ENCODE peak calls at places on chromosome 13, in five cellular contexts. Y is head of caudate nucleus, B is amniotic stem cell, A is mucosa of descending colon, L is H9. T is an unnamed sample.

GRCh38 chr13:32984857-32985626 is 31.2 kb upstream of the KL start:
- DNase-seq in Y (no peak), B (no peak), A (no peak), L (no peak), T (no peak)

GRCh38 chr13:22110368-22110767 is 439.5 kb downstream of the FGF9 start:
- DNase-seq in Y (no peak), B (no peak), A (no peak), L (no peak), T (no peak)

GRCh38 chr13:101343128-101343787 is 73.0 kb downstream of the NALCN start:
- DNase-seq in Y (no peak), B (no peak), A (no peak), L (no peak), T (no peak)

GRCh38 chr13:31409678-31410356 is 210.0 kb downstream of the B3GLCT start:
- DNase-seq in Y (no peak), B (no peak), A (no peak), L (no peak), T (no peak)

GRCh38 chr13:38530492-38530891 is 156.4 kb upstream of the FREM2 start:
- DNase-seq in Y (no peak), B (no peak), A (no peak), L (no peak), T (no peak)

GRCh38 chr13:51786425-51787010 is 17.4 kb downstream of the DHRS12 start:
- DNase-seq in Y (no peak), B (no peak), A (no peak), L (no peak), T (no peak)

GRCh38 chr13:98044301-98044700 is 90.8 kb downstream of the IPO5 start:
- DNase-seq in Y (no peak), B (no peak), A (no peak), L (no peak), T (no peak)

GRCh38 chr13:60351326-60351725 is 45.7 kb upstream of the TDRD3 start:
- DNase-seq in Y (no peak), B (no peak), A (no peak), L (no peak), T (no peak)

GRCh38 chr13:66425741-66426140 is 804.4 kb downstream of the PCDH9 start:
- DNase-seq in Y (no peak), B (no peak), A (no peak), L (no peak), T (no peak)

GRCh38 chr13:25847635-25848616 is 203.9 kb downstream of the SHISA2 start:
- DNase-seq in Y (no peak), B (no peak), A (no peak), L (no peak), T (no peak)

GRCh38 chr13:100521912-100522490 is 66.6 kb downstream of the GGACT start:
- DNase-seq in Y (no peak), B (no peak), A (no peak), L (no peak), T (no peak)

GRCh38 chr13:60328073-60328472 is 68.9 kb upstream of the TDRD3 start:
- DNase-seq in Y (no peak), B (no peak), A (no peak), L (no peak), T (no peak)

GRCh38 chr13:34179481-34179880 is 361.5 kb downstream of the RFC3 start:
- DNase-seq in Y (no peak), B (no peak), A (no peak), L (no peak), T (no peak)

GRCh38 chr13:26664942-26665341 is 95.6 kb downstream of the GPR12 start:
- DNase-seq in Y (no peak), B (no peak), A (no peak), L (no peak), T (no peak)

GRCh38 chr13:46795321-46795720 is 1.6 kb downstream of the ESD start:
- DNase-seq in Y (no peak), B (no peak), A (no peak), L (no peak), T (no peak)

GRCh38 chr13:42930136-42930535 is 61.9 kb downstream of the EPSTI1 start:
- DNase-seq in Y (no peak), B (no peak), A (no peak), L (no peak), T (no peak)

T was measured in activated CD4-positive, alpha-beta memory T cell treated with anti-CD3 and anti-CD28 coated beads, Interleukin-2, amount 10 ng/mL, durations not matched to agents 7 days and 5 days.